ENCODE peak calls at places on chromosomes 1 and 21, in six cellular contexts. N is activated CD4-positive, alpha-beta T cell treated with anti-CD3 and anti-CD28 coated beads, Interleukin-2, amount 50 U/mL, for 1 hour; F is NCI-H774; C is activated naive CD8-positive, alpha-beta T cell treated with anti-CD3 and anti-CD28 coated beads, Interleukin-2, amount 50 U/mL, for 24 hours; Y is progenitor cell of endocrine pancreas; P is effector memory CD8-positive, alpha-beta T cell. B is an unnamed sample.

GRCh38 chr1:246317723-246318359 is 189.2 kb downstream of the SMYD3 start:
- DNase-seq in N (no peak), P (no peak), C (no peak), F (no peak), Y (no peak), B (no peak)

GRCh38 chr1:20228314-20228713 is 42.0 kb upstream of the PLA2G2C start:
- DNase-seq in Y (no peak), N (no peak), C (no peak), P (no peak), F (no peak), B (no peak)

GRCh38 chr1:33312413-33312749 is 8.5 kb downstream of the A3GALT2 start:
- DNase-seq in C (no peak), N (no peak), P (no peak), Y (no peak), F (no peak), B (no peak)

GRCh38 chr21:23016617-23017016 is 2018.4 kb downstream of the NCAM2 start:
- DNase-seq in F (no peak), P (no peak), Y (no peak), N (no peak), C (no peak), B (no peak)

GRCh38 chr1:150550222-150551048 is 1.2 kb downstream of the ADAMTSL4 start:
- DNase-seq in P (no peak), Y (no peak), F (no peak), C (no peak), N (no peak), B (no peak)

GRCh38 chr21:45756029-45756428 is 112.5 kb downstream of the PCBP3 start:
- DNase-seq in Y (no peak), C (no peak), N (no peak), P (no peak), F (no peak), B (no peak)

GRCh38 chr21:43298546-43299440 is 128.1 kb downstream of the SIK1 start:
- DNase-seq in P (no peak), N (no peak), Y (no peak), C (no peak), F (no peak), B (no peak)

GRCh38 chr1:179178135-179178630 is 51.3 kb downstream of the ABL2 start:
- DNase-seq in P (no peak), N (no peak), F (no peak), C (no peak), Y (no peak), B (no peak)

GRCh38 chr1:62194651-62195282 is at the start of gene L1TD1:
- DNase-seq in P (no peak), F (no peak), N (no peak), Y (no peak), C (no peak), B (no peak)

GRCh38 chr1:8879348-8880067 is 1.0 kb upstream of the ENO1 start:
- DNase-seq in F (no peak), C (no peak), P (no peak), N (peak; percentile 55), Y (no peak), B (peak; percentile 81)

GRCh38 chr1:205972081-205972480 is 28.8 kb upstream of the SLC26A9 start:
- DNase-seq in Y (no peak), C (no peak), N (no peak), P (no peak), F (no peak), B (no peak)

GRCh38 chr1:113353581-113353980 is 36.7 kb upstream of the MAGI3 start:
- DNase-seq in N (no peak), F (no peak), Y (no peak), C (no peak), P (no peak), B (no peak)

GRCh38 chr1:91894036-91894761 is 8.2 kb upstream of the TGFBR3 start:
- DNase-seq in C (no peak), Y (no peak), F (no peak), P (no peak), N (no peak), B (no peak)

GRCh38 chr1:94646151-94646643 is 104.6 kb upstream of the F3 start:
- DNase-seq in C (no peak), F (no peak), P (no peak), Y (no peak), N (no peak), B (no peak)